ENCODE peak calls at places on chromosomes 5 and 9, in four cellular contexts. V is fibroblast of the aortic adventitia, S is tibial artery, H is right atrium auricular region. E is an unnamed sample.

GRCh38 chr5:96516631-96517071 is 83.6 kb upstream of the PCSK1 start:
- DNase-seq in V (peak; percentile 81), S (no peak), H (no peak), E (no peak)

GRCh38 chr9:37034938-37035471 is 937 bp upstream of the PAX5 start:
- DNase-seq in V (no peak), S (no peak), H (no peak), E (no peak)

GRCh38 chr9:88736136-88736637 is 201.2 kb downstream of the NXNL2 start:
- DNase-seq in V (no peak), S (no peak), H (no peak), E (no peak)

GRCh38 chr5:128538249-128539037 is 398 bp upstream of the FBN2 start:
- DNase-seq in V (peak; percentile 69), S (peak; percentile 76), H (no peak), E (peak; percentile 91)

GRCh38 chr9:97802276-97802675 is 50.8 kb upstream of the FOXE1 start:
- DNase-seq in V (no peak), S (no peak), H (no peak), E (no peak)

GRCh38 chr5:104755806-104756205 is 1193.2 kb upstream of the NUDT12 start:
- DNase-seq in V (no peak), S (no peak), H (no peak), E (no peak)

GRCh38 chr9:126959326-126959725 is 44.7 kb downstream of the RALGPS1 start:
- DNase-seq in V (no peak), S (no peak), H (no peak), E (no peak)

GRCh38 chr5:25094219-25094618 is 449.4 kb upstream of the CDH10 start:
- DNase-seq in V (no peak), S (no peak), H (no peak), E (no peak)

GRCh38 chr9:71285191-71285656 is 163.8 kb upstream of the TRPM3 start:
- DNase-seq in V (peak; percentile 77), S (peak; percentile 38), H (no peak), E (peak; percentile 50)

GRCh38 chr5:57698785-57699184 is 216.2 kb upstream of the ACTBL2 start:
- DNase-seq in V (no peak), S (no peak), H (no peak), E (no peak)

GRCh38 chr9:134341929-134342745 is 15.9 kb downstream of the RXRA start:
- DNase-seq in V (no peak), S (no peak), H (no peak), E (no peak)

GRCh38 chr9:106771618-106772017 is 91.3 kb upstream of the ZNF462 start:
- DNase-seq in V (no peak), S (no peak), H (no peak), E (no peak)

GRCh38 chr5:135034186-135034962 is at the start of gene PITX1:
- DNase-seq in V (peak; percentile 37), S (peak; percentile 62), H (no peak), E (peak; percentile 39)

GRCh38 chr5:37738057-37738691 is 101.7 kb downstream of the GDNF start:
- DNase-seq in V (peak; percentile 90), S (no peak), H (no peak), E (peak; percentile 72)

GRCh38 chr5:94508421-94509148 is 109.8 kb downstream of the KIAA0825 start:
- DNase-seq in V (no peak), S (no peak), H (no peak), E (no peak)

GRCh38 chr9:136607334-136607919 is 55.3 kb upstream of the EGFL7 start:
- DNase-seq in V (no peak), S (no peak), H (no peak), E (no peak)

GRCh38 chr5:135557034-135557838 is 21.5 kb upstream of the NEUROG1 start:
- DNase-seq in V (no peak), S (no peak), H (no peak), E (no peak)

GRCh38 chr9:126474201-126474765 is 139.4 kb upstream of the LMX1B start:
- DNase-seq in V (peak; percentile 60), S (no peak), H (no peak), E (no peak)

GRCh38 chr5:55593115-55593472 is 58.3 kb upstream of the PLPP1 start:
- DNase-seq in V (no peak), S (no peak), H (no peak), E (no peak)

GRCh38 chr9:19922476-19923118 is 133.8 kb upstream of the SLC24A2 start:
- DNase-seq in V (peak; percentile 66), S (no peak), H (no peak), E (no peak)

GRCh38 chr5:95352686-95353085 is 38.5 kb upstream of the FAM81B start:
- DNase-seq in V (no peak), S (no peak), H (no peak), E (no peak)

GRCh38 chr5:53430618-53431252 is 49.7 kb upstream of the FST start:
- DNase-seq in V (peak; percentile 86), S (no peak), H (no peak), E (no peak)

GRCh38 chr5:101678494-101679193 is 617.4 kb downstream of the SLCO4C1 start:
- DNase-seq in V (peak; percentile 61), S (peak; percentile 57), H (peak; percentile 64), E (peak; percentile 11)

GRCh38 chr5:173736923-173737412 is 120.5 kb upstream of the BOD1 start:
- DNase-seq in V (no peak), S (no peak), H (no peak), E (no peak)

GRCh38 chr5:139592289-139592688 is 31.1 kb downstream of the UBE2D2 start:
- DNase-seq in V (no peak), S (no peak), H (no peak), E (no peak)

GRCh38 chr5:156327306-156327705 is 342 bp downstream of the SGCD start:
- DNase-seq in V (no peak), S (no peak), H (no peak), E (no peak)
- H3K4me3 ChIP-seq in V (peak overlapping the region; percentile 60), S (peak overlapping the region; percentile 58), H (peak overlapping the region; percentile 55), E (peak overlapping the region; percentile 60)

GRCh38 chr9:115808695-115809094 is 344.9 kb upstream of the PAPPA start:
- DNase-seq in V (peak; percentile 8), S (no peak), H (no peak), E (no peak)
- H3K4me3 ChIP-seq in V (no peak overlapping the region), S (no peak overlapping the region), H (no peak overlapping the region), E (no peak overlapping the region)

GRCh38 chr5:115602585-115603125 is 376 bp upstream of the TICAM2 start:
- DNase-seq in V (no peak), S (no peak), H (no peak), E (no peak)
- H3K4me3 ChIP-seq in V (peak overlapping the region; percentile 74), S (peak overlapping the region; percentile 92), H (peak overlapping the region; percentile 95), E (peak overlapping the region; percentile 50)

GRCh38 chr9:121743441-121744001 is 92.1 kb downstream of the DAB2IP start:
- DNase-seq in V (peak; percentile 86), S (peak; percentile 89), H (peak; percentile 89), E (peak; percentile 73)

GRCh38 chr9:121746411-121746810 is 95.0 kb downstream of the DAB2IP start:
- DNase-seq in V (no peak), S (no peak), H (no peak), E (no peak)

GRCh38 chr9:121744002-121744686 is 92.7 kb downstream of the DAB2IP start:
- DNase-seq in V (peak; percentile 71), S (peak; percentile 71), H (peak; percentile 83), E (no peak)

GRCh38 chr9:121745396-121745695 is 93.9 kb downstream of the DAB2IP start:
- DNase-seq in V (no peak), S (no peak), H (no peak), E (no peak)

GRCh38 chr9:121744687-121745395 is 93.4 kb downstream of the DAB2IP start:
- DNase-seq in V (no peak), S (no peak), H (no peak), E (no peak)
- H3K4me3 ChIP-seq in V (peak overlapping the region; percentile 73), S (peak overlapping the region; percentile 59), H (peak overlapping the region; percentile 53), E (peak overlapping the region; percentile 49)

GRCh38 chr9:110257971-110258370 is 1.7 kb upstream of the TXN start:
- DNase-seq in V (no peak), S (no peak), H (no peak), E (no peak)
- H3K4me3 ChIP-seq in V (peak overlapping the region; percentile 88), S (no peak overlapping the region), H (no peak overlapping the region), E (peak overlapping the region; percentile 88)

GRCh38 chr5:160315968-160316367 is 3.6 kb upstream of the CCNJL start:
- DNase-seq in V (no peak), S (no peak), H (no peak), E (peak; percentile 53)
- H3K4me3 ChIP-seq in V (no peak overlapping the region), S (no peak overlapping the region), H (no peak overlapping the region), E (no peak overlapping the region)

GRCh38 chr5:76326559-76327351 is 76.3 kb upstream of the IQGAP2 start:
- DNase-seq in V (no peak), S (no peak), H (no peak), E (no peak)

GRCh38 chr5:76325876-76326491 is 77.1 kb upstream of the IQGAP2 start:
- DNase-seq in V (no peak), S (peak; percentile 45), H (no peak), E (no peak)

GRCh38 chr5:76329346-76329745 is 73.7 kb upstream of the IQGAP2 start:
- DNase-seq in V (no peak), S (no peak), H (no peak), E (no peak)

GRCh38 chr5:76319673-76320072 is 83.4 kb upstream of the IQGAP2 start:
- DNase-seq in V (no peak), S (no peak), H (no peak), E (no peak)

DNA sequence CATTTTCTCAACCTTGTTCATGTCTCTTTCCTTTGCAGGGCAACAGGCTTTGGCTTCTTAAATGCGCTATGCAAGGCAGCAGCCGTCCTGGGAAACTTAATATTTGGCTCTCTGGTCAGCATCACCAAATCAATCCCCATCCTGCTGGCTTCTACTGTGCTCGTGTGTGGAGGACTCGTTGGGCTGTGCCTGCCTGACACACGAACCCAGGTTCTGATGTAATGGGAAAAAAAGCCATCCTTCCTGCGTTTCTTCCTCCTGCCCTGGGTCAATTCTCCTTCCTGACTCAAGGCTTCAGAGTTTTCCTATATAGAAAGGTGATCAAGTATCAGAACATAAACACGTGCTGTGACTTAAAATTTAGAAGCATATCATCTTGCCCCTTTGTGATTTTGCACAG is 77.8 kb upstream of the IQGAP2 start:
- DNase-seq in V (no peak), S (no peak), H (no peak), E (no peak)
- H3K4me3 ChIP-seq in V (no peak overlapping the region), S (no peak overlapping the region), H (no peak overlapping the region), E (no peak overlapping the region)

DNA sequence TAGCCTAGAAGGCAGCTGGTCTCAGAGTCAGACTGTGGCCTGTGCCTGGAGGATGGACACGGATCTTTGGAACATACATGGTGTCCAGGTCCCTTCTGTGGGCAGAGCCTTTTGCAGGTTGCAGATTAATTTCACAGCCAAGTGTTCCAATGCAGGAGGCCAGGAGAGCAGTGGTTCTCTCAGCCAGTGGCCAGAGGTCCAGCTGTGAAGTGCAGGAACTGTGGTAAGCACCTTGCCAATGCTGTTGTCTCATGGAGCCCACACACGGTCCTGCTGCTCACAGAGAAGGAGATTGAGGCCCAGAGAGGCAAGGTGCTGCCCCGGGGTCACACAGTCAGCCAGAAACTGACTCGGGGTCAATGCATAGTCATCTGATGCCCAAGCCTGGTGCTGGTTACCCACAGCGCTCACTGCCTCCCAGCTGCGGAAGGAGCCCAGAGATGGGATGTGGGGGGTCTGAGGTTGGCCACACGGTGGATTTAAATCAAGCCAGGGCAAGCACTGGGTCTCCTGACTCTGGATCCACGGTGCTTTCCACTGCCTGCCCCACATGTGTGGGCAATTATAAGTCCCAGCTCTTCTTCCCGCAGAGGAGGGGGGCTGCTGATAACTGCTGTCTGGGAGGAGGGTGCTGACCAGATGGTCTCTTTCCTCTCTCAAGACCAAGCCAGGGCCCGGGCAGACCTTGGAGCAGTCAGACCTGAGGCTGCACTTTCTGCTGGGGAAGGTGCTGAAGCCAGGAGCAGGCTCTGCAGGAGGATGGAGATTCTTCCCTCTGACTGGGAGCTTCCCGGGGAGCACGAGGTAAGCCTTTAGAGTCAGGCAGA is 2.8 kb downstream of the PDGFRB start:
- DNase-seq in V (peak; percentile 53), S (no peak), H (no peak), E (no peak)
- H3K4me3 ChIP-seq in V (peak overlapping the region; percentile 99), S (peak overlapping the region; percentile 71), H (peak overlapping the region; percentile 59), E (peak overlapping the region; percentile 91)

E was measured in HFF-Myc.